ENCODE peak calls at places on chromosomes 2 and 18, in seven cellular contexts. One of them, this sample, is unnamed.
A peak's percentile ranks its signal among the peaks of the same experiment; 100 is the strongest.

GRCh38 chr2:61887684-61888303 is 662 bp downstream of the CCT4 start:
- DNase-seq in mesenchymal stem cell: peak; percentile 57
- DNase-seq in H9: no peak
- DNase-seq in IMR-90: peak; percentile 36
- DNase-seq in H1: no peak
- DNase-seq in mesendoderm: peak; percentile 36
- DNase-seq in trophoblast cell: peak; percentile 55
- DNase-seq in this sample: peak; percentile 8

GRCh38 chr2:109410021-109410815 is 203.5 kb downstream of the SEPTIN10 start:
- DNase-seq in H1: no peak
- DNase-seq in H9: no peak
- DNase-seq in mesendoderm: peak; percentile 44
- DNase-seq in mesenchymal stem cell: no peak
- DNase-seq in IMR-90: peak; percentile 29
- DNase-seq in trophoblast cell: no peak
- DNase-seq in this sample: peak; percentile 45

GRCh38 chr18:74549591-74550104 is 15.3 kb downstream of the CNDP1 start:
- DNase-seq in trophoblast cell: no peak
- DNase-seq in H9: no peak
- DNase-seq in H1: no peak
- DNase-seq in mesenchymal stem cell: no peak
- DNase-seq in IMR-90: no peak
- DNase-seq in mesendoderm: peak; percentile 35
- DNase-seq in this sample: no peak

GRCh38 chr18:28831476-28831875 is 654.5 kb upstream of the CDH2 start:
- DNase-seq in trophoblast cell: peak; percentile 6
- DNase-seq in mesendoderm: no peak
- DNase-seq in IMR-90: peak; percentile 37
- DNase-seq in H1: no peak
- DNase-seq in H9: no peak
- DNase-seq in mesenchymal stem cell: no peak
- DNase-seq in this sample: no peak

GRCh38 chr2:33131108-33131507 is 184.4 kb downstream of the LTBP1 start:
- DNase-seq in H1: no peak
- DNase-seq in mesendoderm: peak; percentile 76
- DNase-seq in IMR-90: peak; percentile 66
- DNase-seq in H9: no peak
- DNase-seq in trophoblast cell: peak; percentile 73
- DNase-seq in mesenchymal stem cell: no peak
- DNase-seq in this sample: no peak

GRCh38 chr2:42879913-42880737 is 87.7 kb upstream of the HAAO start:
- DNase-seq in IMR-90: no peak
- DNase-seq in mesenchymal stem cell: no peak
- DNase-seq in mesendoderm: peak; percentile 57
- DNase-seq in trophoblast cell: peak; percentile 86
- DNase-seq in H1: no peak
- DNase-seq in H9: no peak
- DNase-seq in this sample: no peak

GRCh38 chr2:41934323-41935003 is 113.4 kb upstream of the PKDCC start:
- DNase-seq in trophoblast cell: no peak
- DNase-seq in mesendoderm: no peak
- DNase-seq in mesenchymal stem cell: peak; percentile 91
- DNase-seq in IMR-90: peak; percentile 66
- DNase-seq in H9: no peak
- DNase-seq in H1: no peak
- DNase-seq in this sample: no peak

GRCh38 chr18:13680612-13681011 is 45.7 kb downstream of the FAM210A start:
- DNase-seq in IMR-90: no peak
- DNase-seq in H9: peak; percentile 61
- DNase-seq in mesendoderm: peak; percentile 67
- DNase-seq in H1: peak; percentile 17
- DNase-seq in trophoblast cell: peak; percentile 65
- DNase-seq in mesenchymal stem cell: no peak
- DNase-seq in this sample: no peak

GRCh38 chr18:77002496-77002895 is 130.1 kb downstream of the MBP start:
- DNase-seq in IMR-90: no peak
- DNase-seq in H1: no peak
- DNase-seq in trophoblast cell: peak; percentile 34
- DNase-seq in H9: no peak
- DNase-seq in mesenchymal stem cell: no peak
- DNase-seq in mesendoderm: no peak
- DNase-seq in this sample: no peak

GRCh38 chr18:50849448-50849847 is 29.5 kb upstream of the ME2 start:
- DNase-seq in H9: no peak
- DNase-seq in mesenchymal stem cell: no peak
- DNase-seq in H1: no peak
- DNase-seq in trophoblast cell: peak; percentile 72
- DNase-seq in IMR-90: peak; percentile 11
- DNase-seq in mesendoderm: no peak
- DNase-seq in this sample: no peak

GRCh38 chr2:589551-589950 is 87.7 kb downstream of the TMEM18 start:
- DNase-seq in H9: no peak
- DNase-seq in mesenchymal stem cell: no peak
- DNase-seq in H1: no peak
- DNase-seq in trophoblast cell: no peak
- DNase-seq in mesendoderm: peak; percentile 31
- DNase-seq in IMR-90: no peak
- DNase-seq in this sample: no peak

GRCh38 chr18:49249523-49249922 is 210.9 kb downstream of the DYM start:
- DNase-seq in mesenchymal stem cell: peak; percentile 83
- DNase-seq in H1: no peak
- DNase-seq in H9: no peak
- DNase-seq in trophoblast cell: peak; percentile 41
- DNase-seq in IMR-90: peak; percentile 88
- DNase-seq in mesendoderm: no peak
- DNase-seq in this sample: no peak

GRCh38 chr2:143264851-143265250 is 135.6 kb downstream of the ARHGAP15 start:
- DNase-seq in IMR-90: peak; percentile 92
- DNase-seq in mesendoderm: no peak
- DNase-seq in H9: no peak
- DNase-seq in H1: no peak
- DNase-seq in mesenchymal stem cell: no peak
- DNase-seq in trophoblast cell: no peak
- DNase-seq in this sample: no peak

GRCh38 chr18:51030537-51031258 is 685 bp downstream of the SMAD4 start:
- DNase-seq in trophoblast cell: peak; percentile 73
- DNase-seq in H1: no peak
- DNase-seq in mesendoderm: peak; percentile 70
- DNase-seq in H9: peak; percentile 50
- DNase-seq in mesenchymal stem cell: peak; percentile 65
- DNase-seq in IMR-90: peak; percentile 26
- DNase-seq in this sample: peak; percentile 67

GRCh38 chr2:171347591-171348032 is 86.2 kb downstream of the METTL8 start:
- DNase-seq in H9: no peak
- DNase-seq in IMR-90: peak; percentile 93
- DNase-seq in H1: no peak
- DNase-seq in trophoblast cell: peak; percentile 88
- DNase-seq in mesendoderm: no peak
- DNase-seq in mesenchymal stem cell: peak; percentile 86
- DNase-seq in this sample: no peak

GRCh38 chr18:23238152-23238531 is 102.9 kb downstream of the CABLES1 start:
- DNase-seq in H9: no peak
- DNase-seq in H1: no peak
- DNase-seq in mesenchymal stem cell: peak; percentile 29
- DNase-seq in IMR-90: peak; percentile 60
- DNase-seq in trophoblast cell: peak; percentile 54
- DNase-seq in mesendoderm: no peak
- DNase-seq in this sample: no peak

GRCh38 chr2:100660851-100661584 is 98.2 kb downstream of the PDCL3 start:
- DNase-seq in mesendoderm: no peak
- DNase-seq in IMR-90: no peak
- DNase-seq in H9: no peak
- DNase-seq in trophoblast cell: peak; percentile 72
- DNase-seq in H1: no peak
- DNase-seq in mesenchymal stem cell: no peak
- DNase-seq in this sample: no peak

DNA sequence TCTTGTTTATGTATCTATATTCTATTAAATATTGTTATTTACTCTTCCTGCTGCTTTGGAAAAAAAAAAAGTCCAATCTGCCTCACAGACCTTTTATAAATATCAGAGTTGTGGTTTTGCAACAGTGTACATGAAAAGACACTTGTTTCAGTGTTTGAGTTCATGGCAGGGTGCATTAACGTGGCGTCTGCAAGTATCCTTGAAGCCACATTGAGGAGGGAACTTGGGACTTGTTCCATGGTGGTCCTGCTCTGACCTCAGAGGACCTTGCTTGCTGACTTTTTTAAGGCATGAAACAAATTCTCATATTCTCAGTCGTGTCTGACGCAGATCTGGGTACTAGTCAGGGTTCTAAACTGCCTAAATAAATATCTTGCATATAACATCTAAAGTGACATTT is 55.1 kb downstream of the CRIM1 start:
- DNase-seq in IMR-90: no peak
- DNase-seq in trophoblast cell: no peak
- DNase-seq in H9: no peak
- DNase-seq in H1: no peak
- DNase-seq in mesendoderm: no peak
- DNase-seq in mesenchymal stem cell: no peak
- DNase-seq in this sample: no peak
- H4K8ac ChIP-seq in IMR-90: peak overlapping the region; percentile 6
- H4K8ac ChIP-seq in trophoblast cell: no peak overlapping the region
- H4K8ac ChIP-seq in H9: no peak overlapping the region
- H4K8ac ChIP-seq in H1: no peak overlapping the region
- H4K8ac ChIP-seq in mesendoderm: no peak overlapping the region
- H4K8ac ChIP-seq in mesenchymal stem cell: no peak overlapping the region
- H4K8ac ChIP-seq in this sample: no peak overlapping the region

GRCh38 chr2:239443666-239444567 is 43.1 kb upstream of the HDAC4 start:
- DNase-seq in mesendoderm: no peak
- DNase-seq in mesenchymal stem cell: no peak
- DNase-seq in IMR-90: peak; percentile 2
- DNase-seq in trophoblast cell: peak; percentile 32
- DNase-seq in H9: no peak
- DNase-seq in H1: no peak
- DNase-seq in this sample: no peak
- H4K8ac ChIP-seq in mesendoderm: no peak overlapping the region
- H4K8ac ChIP-seq in mesenchymal stem cell: no peak overlapping the region
- H4K8ac ChIP-seq in IMR-90: no peak overlapping the region
- H4K8ac ChIP-seq in trophoblast cell: no peak overlapping the region
- H4K8ac ChIP-seq in H9: no peak overlapping the region
- H4K8ac ChIP-seq in H1: no peak overlapping the region
- H4K8ac ChIP-seq in this sample: no peak overlapping the region

GRCh38 chr2:101912545-101912944 is 79.2 kb upstream of the IL1R2 start:
- DNase-seq in mesendoderm: no peak
- DNase-seq in trophoblast cell: no peak
- DNase-seq in mesenchymal stem cell: no peak
- DNase-seq in IMR-90: no peak
- DNase-seq in H1: no peak
- DNase-seq in H9: no peak
- DNase-seq in this sample: no peak
- H4K8ac ChIP-seq in mesendoderm: no peak overlapping the region
- H4K8ac ChIP-seq in trophoblast cell: no peak overlapping the region
- H4K8ac ChIP-seq in mesenchymal stem cell: no peak overlapping the region
- H4K8ac ChIP-seq in IMR-90: no peak overlapping the region
- H4K8ac ChIP-seq in H1: no peak overlapping the region
- H4K8ac ChIP-seq in H9: no peak overlapping the region
- H4K8ac ChIP-seq in this sample: no peak overlapping the region

DNA sequence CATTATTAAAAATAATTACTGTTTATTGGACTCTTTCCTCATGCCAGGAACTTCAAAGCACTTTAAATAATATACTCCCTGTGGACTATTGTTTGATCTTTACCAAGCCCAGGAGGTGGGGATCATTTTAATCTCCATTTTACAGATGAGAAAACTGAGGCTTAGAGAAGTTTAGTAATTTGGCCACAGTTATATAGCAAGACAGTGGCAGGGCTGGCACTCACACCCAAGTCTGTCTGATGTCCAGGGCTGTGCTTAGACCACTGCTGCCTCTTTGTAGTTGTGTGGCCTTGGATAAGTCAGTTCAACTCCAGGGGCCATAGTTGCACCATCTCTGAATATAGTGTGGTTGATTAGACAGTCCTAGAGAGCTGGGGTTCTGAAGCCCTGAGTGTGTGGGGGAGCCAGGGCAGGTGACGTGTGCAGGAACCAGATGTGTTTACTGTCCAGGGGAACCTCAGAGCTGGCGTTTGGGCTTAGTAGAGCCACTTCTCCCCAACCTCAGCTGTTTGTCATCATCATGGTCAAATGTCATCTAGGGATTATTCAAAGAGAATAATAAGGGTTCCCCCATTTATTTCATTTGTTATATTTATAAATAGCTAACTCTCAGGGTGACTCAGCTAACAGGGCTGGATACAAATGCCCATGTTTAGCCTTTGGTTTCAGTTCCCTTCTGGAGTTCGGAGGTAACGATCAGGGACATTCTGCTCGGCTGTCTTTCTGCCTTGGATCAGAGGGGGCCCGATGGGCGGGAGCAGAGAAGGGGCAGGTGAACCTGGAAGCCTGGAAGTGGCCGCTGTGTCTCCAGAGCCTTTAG is 68.0 kb downstream of the BOLA3 start:
- DNase-seq in mesenchymal stem cell: peak; percentile 28
- DNase-seq in H1: no peak
- DNase-seq in H9: no peak
- DNase-seq in IMR-90: peak; percentile 49
- DNase-seq in trophoblast cell: peak; percentile 36
- DNase-seq in mesendoderm: no peak
- DNase-seq in this sample: no peak
- H4K8ac ChIP-seq in mesenchymal stem cell: no peak overlapping the region
- H4K8ac ChIP-seq in H1: no peak overlapping the region
- H4K8ac ChIP-seq in H9: no peak overlapping the region
- H4K8ac ChIP-seq in IMR-90: no peak overlapping the region
- H4K8ac ChIP-seq in trophoblast cell: no peak overlapping the region
- H4K8ac ChIP-seq in mesendoderm: no peak overlapping the region
- H4K8ac ChIP-seq in this sample: no peak overlapping the region

GRCh38 chr2:112941753-112942653 is 31.0 kb downstream of the IL37 start:
- DNase-seq in mesenchymal stem cell: peak; percentile 76
- DNase-seq in mesendoderm: peak; percentile 87
- DNase-seq in trophoblast cell: peak; percentile 96
- DNase-seq in H9: peak; percentile 91
- DNase-seq in IMR-90: peak; percentile 76
- DNase-seq in H1: peak; percentile 68
- DNase-seq in this sample: peak; percentile 71
- H4K8ac ChIP-seq in mesenchymal stem cell: no peak overlapping the region
- H4K8ac ChIP-seq in mesendoderm: no peak overlapping the region
- H4K8ac ChIP-seq in trophoblast cell: no peak overlapping the region
- H4K8ac ChIP-seq in H9: no peak overlapping the region
- H4K8ac ChIP-seq in IMR-90: no peak overlapping the region
- H4K8ac ChIP-seq in H1: peak overlapping the region; percentile 29
- H4K8ac ChIP-seq in this sample: no peak overlapping the region

This sample was measured in neuronal stem cell.